ENCODE peak calls at places on chromosomes 5 and 9, in six cellular contexts. One of them, this sample, is unnamed.

GRCh38 chr9:7266911-7267555 is 509.3 kb downstream of the KDM4C start:
- DNase-seq in Calu3: no peak
- DNase-seq in uterus: no peak
- DNase-seq in endodermal cell: no peak
- DNase-seq in GM12865: no peak
- DNase-seq in GM13977: no peak
- DNase-seq in this sample: no peak

GRCh38 chr9:132169672-132170392 is 8.0 kb downstream of the NTNG2 start:
- DNase-seq in endodermal cell: peak
- DNase-seq in GM12865: peak
- DNase-seq in GM13977: peak
- DNase-seq in uterus: no peak
- DNase-seq in Calu3: peak
- DNase-seq in this sample: peak

GRCh38 chr5:41414598-41414997 is 95.8 kb downstream of the PLCXD3 start:
- DNase-seq in uterus: peak
- DNase-seq in endodermal cell: no peak
- DNase-seq in GM12865: no peak
- DNase-seq in Calu3: peak
- DNase-seq in GM13977: no peak
- DNase-seq in this sample: no peak

GRCh38 chr9:133497443-133497842 is 18.5 kb upstream of the SLC2A6 start:
- DNase-seq in endodermal cell: no peak
- DNase-seq in GM12865: no peak
- DNase-seq in GM13977: no peak
- DNase-seq in uterus: no peak
- DNase-seq in Calu3: no peak
- DNase-seq in this sample: no peak

GRCh38 chr5:90793183-90793582 is 234.6 kb downstream of the ADGRV1 start:
- DNase-seq in GM13977: no peak
- DNase-seq in endodermal cell: no peak
- DNase-seq in uterus: no peak
- DNase-seq in Calu3: no peak
- DNase-seq in GM12865: no peak
- DNase-seq in this sample: no peak

GRCh38 chr5:14142202-14142855 is 813 bp upstream of the TRIO start:
- DNase-seq in Calu3: no peak
- DNase-seq in uterus: no peak
- DNase-seq in GM12865: no peak
- DNase-seq in GM13977: no peak
- DNase-seq in endodermal cell: no peak
- DNase-seq in this sample: no peak

GRCh38 chr5:159230657-159231056 is 21.3 kb upstream of the RNF145 start:
- DNase-seq in GM13977: no peak
- DNase-seq in uterus: no peak
- DNase-seq in GM12865: no peak
- DNase-seq in Calu3: peak
- DNase-seq in endodermal cell: no peak
- DNase-seq in this sample: no peak

GRCh38 chr5:68332546-68332945 is 117.0 kb downstream of the PIK3R1 start:
- DNase-seq in uterus: no peak
- DNase-seq in Calu3: no peak
- DNase-seq in GM12865: peak
- DNase-seq in GM13977: no peak
- DNase-seq in endodermal cell: no peak
- DNase-seq in this sample: no peak

GRCh38 chr9:97518909-97519307 is 17.4 kb downstream of the TMOD1 start:
- DNase-seq in GM12865: no peak
- DNase-seq in GM13977: no peak
- DNase-seq in Calu3: peak
- DNase-seq in endodermal cell: no peak
- DNase-seq in uterus: peak
- DNase-seq in this sample: no peak

DNA sequence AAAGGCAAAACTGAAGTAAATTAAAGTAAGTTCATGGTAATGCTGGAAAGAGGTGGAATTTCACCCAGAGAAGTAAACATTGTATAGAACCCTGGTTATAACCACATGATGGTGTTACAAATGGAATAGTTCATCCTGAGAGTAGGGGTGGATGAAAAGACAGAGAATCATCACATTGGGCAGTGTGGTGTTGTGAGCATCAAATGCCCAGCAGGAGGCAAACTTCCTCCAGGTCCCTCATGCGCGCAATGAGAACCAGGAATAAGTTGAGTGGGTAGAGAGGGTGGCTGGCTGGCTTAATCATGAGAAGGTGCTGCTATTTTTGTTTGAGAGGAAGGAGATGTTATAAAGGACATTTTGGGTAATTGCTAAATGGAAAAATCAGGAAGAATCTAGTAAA is 163.3 kb upstream of the HMHB1 start:
- DNase-seq in GM13977: no peak
- DNase-seq in uterus: no peak
- DNase-seq in Calu3: no peak
- DNase-seq in endodermal cell: no peak
- DNase-seq in GM12865: peak
- DNase-seq in this sample: peak
- TF ChIP-seq CTCF in GM13977: peak
- TF ChIP-seq CTCF in uterus: no peak
- TF ChIP-seq CTCF in Calu3: no peak
- TF ChIP-seq CTCF in endodermal cell: peak
- TF ChIP-seq CTCF in GM12865: peak
- TF ChIP-seq CTCF in this sample: no peak

GRCh38 chr9:85137606-85138150 is 468.1 kb downstream of the NTRK2 start:
- DNase-seq in uterus: no peak
- DNase-seq in GM13977: no peak
- DNase-seq in GM12865: no peak
- DNase-seq in endodermal cell: no peak
- DNase-seq in Calu3: no peak
- DNase-seq in this sample: no peak

GRCh38 chr9:85147046-85147640 is 477.6 kb downstream of the NTRK2 start:
- DNase-seq in uterus: no peak
- DNase-seq in Calu3: no peak
- DNase-seq in GM12865: no peak
- DNase-seq in endodermal cell: no peak
- DNase-seq in GM13977: no peak
- DNase-seq in this sample: no peak

GRCh38 chr9:85136978-85137377 is 467.4 kb downstream of the NTRK2 start:
- DNase-seq in uterus: no peak
- DNase-seq in GM12865: no peak
- DNase-seq in Calu3: no peak
- DNase-seq in endodermal cell: no peak
- DNase-seq in GM13977: no peak
- DNase-seq in this sample: no peak

GRCh38 chr9:85142461-85143401 is 473.2 kb downstream of the NTRK2 start:
- DNase-seq in uterus: no peak
- DNase-seq in GM13977: peak
- DNase-seq in GM12865: peak
- DNase-seq in Calu3: no peak
- DNase-seq in endodermal cell: no peak
- DNase-seq in this sample: no peak
- TF ChIP-seq CTCF in uterus: no peak
- TF ChIP-seq CTCF in GM13977: peak
- TF ChIP-seq CTCF in GM12865: peak
- TF ChIP-seq CTCF in Calu3: peak
- TF ChIP-seq CTCF in endodermal cell: peak
- TF ChIP-seq CTCF in this sample: no peak

GRCh38 chr5:7881091-7881490 is 12.1 kb downstream of the MTRR start:
- DNase-seq in GM13977: no peak
- DNase-seq in uterus: no peak
- DNase-seq in endodermal cell: no peak
- DNase-seq in Calu3: no peak
- DNase-seq in GM12865: no peak
- DNase-seq in this sample: no peak
- TF ChIP-seq CTCF in GM13977: no peak
- TF ChIP-seq CTCF in uterus: no peak
- TF ChIP-seq CTCF in endodermal cell: peak
- TF ChIP-seq CTCF in Calu3: no peak
- TF ChIP-seq CTCF in GM12865: no peak
- TF ChIP-seq CTCF in this sample: no peak

DNA sequence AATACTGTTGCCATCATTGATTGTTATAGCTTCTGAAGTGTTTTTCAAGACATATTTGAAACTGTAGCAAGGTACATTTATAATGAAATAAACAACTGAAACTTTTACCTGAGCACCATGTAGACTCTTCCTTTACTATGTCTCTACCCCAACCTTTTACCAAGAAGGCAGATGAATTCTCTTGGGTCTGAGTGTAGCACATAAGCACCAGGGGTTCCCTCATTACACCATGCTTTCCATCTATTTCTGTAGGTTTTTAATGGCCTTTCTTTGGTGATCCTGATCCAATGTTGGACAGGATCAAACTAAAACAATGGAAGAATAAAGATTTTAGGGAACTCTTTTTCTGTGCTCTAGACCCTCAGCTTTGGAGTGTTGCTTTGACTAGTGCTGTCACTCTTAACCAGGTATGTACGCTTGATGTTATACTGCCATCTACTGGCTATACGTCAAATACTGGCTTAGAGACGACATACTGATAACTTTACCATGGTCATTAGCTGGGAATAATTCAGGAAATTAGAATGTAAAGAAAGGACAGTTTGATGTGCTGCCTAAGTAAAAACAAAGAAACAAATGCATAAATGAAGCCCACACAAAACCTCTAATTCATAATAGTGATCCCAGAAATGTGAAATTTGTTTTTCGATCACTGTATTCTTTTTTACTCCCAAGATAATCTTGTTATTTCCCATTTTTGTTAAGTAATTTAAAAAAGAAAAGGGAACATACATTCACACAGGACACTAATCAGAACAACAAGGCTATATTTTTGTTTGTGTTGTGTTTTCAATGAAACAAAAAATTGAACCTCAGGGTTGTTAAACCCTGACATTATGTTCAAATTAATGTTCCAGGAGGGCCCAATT is 30.7 kb downstream of the IFNW1 start:
- DNase-seq in GM12865: peak
- DNase-seq in GM13977: peak
- DNase-seq in Calu3: peak
- DNase-seq in endodermal cell: no peak
- DNase-seq in uterus: no peak
- DNase-seq in this sample: peak
- TF ChIP-seq CTCF in GM12865: peak
- TF ChIP-seq CTCF in GM13977: peak
- TF ChIP-seq CTCF in Calu3: peak
- TF ChIP-seq CTCF in endodermal cell: peak
- TF ChIP-seq CTCF in uterus: peak
- TF ChIP-seq CTCF in this sample: peak

GRCh38 chr9:94779101-94779500 is 52.6 kb downstream of the AOPEP start:
- DNase-seq in uterus: no peak
- DNase-seq in endodermal cell: no peak
- DNase-seq in Calu3: no peak
- DNase-seq in GM13977: no peak
- DNase-seq in GM12865: no peak
- DNase-seq in this sample: no peak
- TF ChIP-seq CTCF in uterus: no peak
- TF ChIP-seq CTCF in endodermal cell: no peak
- TF ChIP-seq CTCF in Calu3: no peak
- TF ChIP-seq CTCF in GM13977: no peak
- TF ChIP-seq CTCF in GM12865: no peak
- TF ChIP-seq CTCF in this sample: no peak

DNA sequence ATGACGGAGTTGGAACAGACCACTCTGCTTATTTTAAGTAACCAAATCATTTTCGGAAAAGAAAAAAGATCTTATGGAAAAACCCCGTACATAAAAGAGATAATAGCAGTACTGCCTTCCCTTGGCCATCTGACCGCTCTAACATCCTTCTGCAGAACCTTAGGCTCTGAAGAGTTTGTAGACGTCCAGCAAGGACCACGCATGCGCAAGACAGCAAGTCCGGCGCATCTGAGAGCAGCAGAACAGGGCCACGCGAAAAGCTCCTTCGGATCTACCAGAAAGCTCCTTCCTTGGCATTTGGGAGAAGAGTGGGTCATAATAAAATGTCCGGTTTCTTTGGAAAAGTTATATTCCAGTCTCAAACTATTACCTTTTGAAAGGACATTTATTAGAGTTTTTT is 26.8 kb downstream of the PAX5 start:
- DNase-seq in endodermal cell: no peak
- DNase-seq in GM13977: no peak
- DNase-seq in uterus: no peak
- DNase-seq in Calu3: no peak
- DNase-seq in GM12865: no peak
- DNase-seq in this sample: no peak
- TF ChIP-seq CTCF in endodermal cell: no peak
- TF ChIP-seq CTCF in GM13977: no peak
- TF ChIP-seq CTCF in uterus: no peak
- TF ChIP-seq CTCF in Calu3: no peak
- TF ChIP-seq CTCF in GM12865: no peak
- TF ChIP-seq CTCF in this sample: no peak

GRCh38 chr9:107540167-107540566 is 50.6 kb upstream of the KLF4 start:
- DNase-seq in endodermal cell: no peak
- DNase-seq in GM13977: no peak
- DNase-seq in Calu3: no peak
- DNase-seq in GM12865: no peak
- DNase-seq in uterus: no peak
- DNase-seq in this sample: no peak
- TF ChIP-seq CTCF in endodermal cell: no peak
- TF ChIP-seq CTCF in GM13977: no peak
- TF ChIP-seq CTCF in Calu3: no peak
- TF ChIP-seq CTCF in GM12865: no peak
- TF ChIP-seq CTCF in uterus: no peak
- TF ChIP-seq CTCF in this sample: no peak

GRCh38 chr5:135883441-135883840 is 12.2 kb downstream of the IL9 start:
- DNase-seq in GM13977: no peak
- DNase-seq in endodermal cell: peak
- DNase-seq in Calu3: peak
- DNase-seq in uterus: no peak
- DNase-seq in GM12865: peak
- DNase-seq in this sample: peak
- TF ChIP-seq CTCF in GM13977: peak
- TF ChIP-seq CTCF in endodermal cell: peak
- TF ChIP-seq CTCF in Calu3: no peak
- TF ChIP-seq CTCF in uterus: no peak
- TF ChIP-seq CTCF in GM12865: peak
- TF ChIP-seq CTCF in this sample: peak

GRCh38 chr9:113711251-113711650 is 164.9 kb upstream of the ZNF618 start:
- DNase-seq in uterus: no peak
- DNase-seq in endodermal cell: peak
- DNase-seq in Calu3: no peak
- DNase-seq in GM13977: no peak
- DNase-seq in GM12865: no peak
- DNase-seq in this sample: no peak
- TF ChIP-seq CTCF in uterus: no peak
- TF ChIP-seq CTCF in endodermal cell: no peak
- TF ChIP-seq CTCF in Calu3: no peak
- TF ChIP-seq CTCF in GM13977: no peak
- TF ChIP-seq CTCF in GM12865: no peak
- TF ChIP-seq CTCF in this sample: no peak

GRCh38 chr5:133423618-133424282 is 188.6 kb downstream of the FSTL4 start:
- DNase-seq in uterus: peak
- DNase-seq in Calu3: peak
- DNase-seq in GM12865: peak
- DNase-seq in endodermal cell: peak
- DNase-seq in GM13977: peak
- DNase-seq in this sample: peak
- TF ChIP-seq CTCF in uterus: peak
- TF ChIP-seq CTCF in Calu3: peak
- TF ChIP-seq CTCF in GM12865: peak
- TF ChIP-seq CTCF in endodermal cell: peak
- TF ChIP-seq CTCF in GM13977: peak
- TF ChIP-seq CTCF in this sample: peak

This sample was measured in activated CD8-positive, alpha-beta T cell treated with anti-CD3 and anti-CD28 coated beads for 36 hours.